ENCODE peak calls at places on chromosomes 13 and 19, in ten cellular contexts. Q, J, W, R, M, Z, K, E, X and G are unnamed samples.

GRCh38 chr13:25977671-25978070 is 74.1 kb downstream of the SHISA2 start:
- DNase-seq in Q (no peak), J (no peak), W (no peak), R (no peak), M (no peak), Z (no peak), K (no peak), E (no peak), X (no peak), G (no peak)

GRCh38 chr19:35719402-35720162 is 1.8 kb downstream of the KMT2B start:
- DNase-seq in Q (no peak), J (no peak), W (no peak), R (no peak), M (no peak), Z (no peak), K (no peak), E (no peak), X (no peak), G (no peak)

GRCh38 chr19:54021932-54022331 is 30.5 kb downstream of the CACNG6 start:
- DNase-seq in Q (no peak), J (no peak), W (no peak), R (no peak), M (no peak), Z (no peak), K (no peak), E (no peak), X (no peak), G (no peak)

GRCh38 chr19:30216453-30216852 is 155.7 kb upstream of the ZNF536 start:
- DNase-seq in Q (no peak), J (no peak), W (no peak), R (no peak), M (no peak), Z (no peak), K (no peak), E (no peak), X (no peak), G (no peak)

GRCh38 chr13:79779761-79780160 is 298.8 kb downstream of the NDFIP2 start:
- DNase-seq in Q (no peak), J (no peak), W (peak), R (peak), M (peak), Z (peak), K (peak), E (no peak), X (peak), G (no peak)

GRCh38 chr19:13876834-13877233 is at the start of gene NANOS3:
- DNase-seq in Q (no peak), J (no peak), W (no peak), R (no peak), M (no peak), Z (no peak), K (no peak), E (no peak), X (no peak), G (no peak)

GRCh38 chr13:37870895-37871550 is 1.5 kb upstream of the TRPC4 start:
- DNase-seq in Q (no peak), J (no peak), W (no peak), R (peak), M (no peak), Z (no peak), K (no peak), E (no peak), X (peak), G (no peak)

GRCh38 chr19:4851551-4852290 is 15.7 kb downstream of the PLIN3 start:
- DNase-seq in Q (peak), J (peak), W (peak), R (peak), M (peak), Z (peak), K (peak), E (peak), X (peak), G (peak)

GRCh38 chr19:17021793-17022590 is 4.6 kb downstream of the CPAMD8 start:
- DNase-seq in Q (peak), J (no peak), W (no peak), R (peak), M (no peak), Z (no peak), K (peak), E (no peak), X (peak), G (no peak)

GRCh38 chr19:5539431-5539833 is 28.3 kb downstream of the TINCR start:
- DNase-seq in Q (no peak), J (no peak), W (no peak), R (no peak), M (no peak), Z (no peak), K (no peak), E (peak), X (no peak), G (peak)

GRCh38 chr13:112756967-112757758 is 67.3 kb downstream of the ATP11A start:
- DNase-seq in Q (no peak), J (no peak), W (no peak), R (no peak), M (no peak), Z (no peak), K (no peak), E (peak), X (no peak), G (no peak)

GRCh38 chr19:48814895-48815294 is 4.1 kb upstream of the BCAT2 start:
- DNase-seq in Q (no peak), J (no peak), W (no peak), R (no peak), M (no peak), Z (no peak), K (no peak), E (no peak), X (no peak), G (no peak)

GRCh38 chr19:48818234-48818823 is 7.5 kb upstream of the BCAT2 start:
- DNase-seq in Q (no peak), J (no peak), W (no peak), R (no peak), M (peak), Z (no peak), K (peak), E (no peak), X (no peak), G (no peak)

GRCh38 chr19:48817585-48818124 is 6.8 kb upstream of the BCAT2 start:
- DNase-seq in Q (no peak), J (no peak), W (no peak), R (no peak), M (no peak), Z (no peak), K (no peak), E (no peak), X (no peak), G (no peak)

GRCh38 chr19:48813123-48813911 is 2.5 kb upstream of the BCAT2 start:
- DNase-seq in Q (no peak), J (no peak), W (no peak), R (no peak), M (no peak), Z (no peak), K (no peak), E (no peak), X (no peak), G (no peak)

DNA sequence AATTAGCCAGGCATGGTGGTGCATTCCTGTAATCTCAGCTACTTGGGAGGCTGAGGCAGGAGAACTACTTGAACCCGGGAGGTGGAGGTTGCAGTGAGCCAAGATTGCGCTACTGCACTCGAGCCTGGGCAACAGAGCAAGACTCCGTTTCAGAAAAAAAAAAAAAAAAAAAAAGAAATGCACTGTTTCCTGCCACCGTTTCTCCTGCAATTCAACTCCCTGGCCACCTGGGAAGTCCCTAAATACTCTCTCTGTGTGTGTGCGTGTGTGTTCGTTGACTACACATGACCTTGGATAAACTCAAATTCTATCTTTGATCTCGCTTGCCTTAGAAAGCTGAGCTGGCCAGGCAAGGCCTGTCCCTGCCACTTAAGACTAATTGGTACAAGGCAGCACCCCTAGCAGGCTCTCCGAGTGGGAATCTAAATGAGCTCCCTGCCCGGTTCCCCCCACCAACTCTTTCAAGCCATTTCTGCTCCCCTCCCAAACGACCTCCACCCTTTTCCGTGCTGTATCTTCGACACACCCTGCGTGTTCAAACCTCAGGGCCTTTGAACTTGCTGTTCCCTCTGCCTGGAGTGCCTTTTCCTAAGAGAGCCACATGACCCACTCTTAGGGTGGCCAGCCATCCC is 5.2 kb upstream of the BCAT2 start:
- DNase-seq in Q (peak), J (no peak), W (no peak), R (peak), M (no peak), Z (no peak), K (no peak), E (no peak), X (no peak), G (no peak)
- TF ChIP-seq CTCF in Q (no peak), J (no peak), W (no peak), R (no peak), M (no peak), Z (no peak), K (no peak), E (no peak), X (no peak), G (no peak)

GRCh38 chr13:78012046-78012445 is 93.4 kb upstream of the EDNRB start:
- DNase-seq in Q (no peak), J (no peak), W (no peak), R (no peak), M (no peak), Z (no peak), K (no peak), E (no peak), X (no peak), G (no peak)
- TF ChIP-seq CTCF in Q (no peak), J (no peak), W (no peak), R (no peak), M (no peak), Z (no peak), K (no peak), E (no peak), X (no peak), G (no peak)

GRCh38 chr19:19214892-19215291 is 3.1 kb downstream of the NCAN start:
- DNase-seq in Q (peak), J (no peak), W (no peak), R (peak), M (no peak), Z (no peak), K (no peak), E (peak), X (peak), G (peak)

GRCh38 chr19:19218911-19219310 is 7.2 kb downstream of the NCAN start:
- DNase-seq in Q (no peak), J (no peak), W (no peak), R (no peak), M (no peak), Z (no peak), K (no peak), E (no peak), X (no peak), G (no peak)

GRCh38 chr19:19215792-19216191 is 4.0 kb downstream of the NCAN start:
- DNase-seq in Q (no peak), J (no peak), W (no peak), R (no peak), M (no peak), Z (no peak), K (no peak), E (no peak), X (no peak), G (no peak)

GRCh38 chr19:19213822-19214558 is 2.2 kb downstream of the NCAN start:
- DNase-seq in Q (no peak), J (no peak), W (no peak), R (no peak), M (no peak), Z (no peak), K (no peak), E (peak), X (no peak), G (no peak)

GRCh38 chr19:19217110-19217509 is 5.4 kb downstream of the NCAN start:
- DNase-seq in Q (no peak), J (no peak), W (no peak), R (peak), M (no peak), Z (no peak), K (no peak), E (no peak), X (peak), G (no peak)
- TF ChIP-seq CTCF in Q (no peak), J (no peak), W (no peak), R (no peak), M (no peak), Z (no peak), K (no peak), E (peak), X (no peak), G (no peak)

DNA sequence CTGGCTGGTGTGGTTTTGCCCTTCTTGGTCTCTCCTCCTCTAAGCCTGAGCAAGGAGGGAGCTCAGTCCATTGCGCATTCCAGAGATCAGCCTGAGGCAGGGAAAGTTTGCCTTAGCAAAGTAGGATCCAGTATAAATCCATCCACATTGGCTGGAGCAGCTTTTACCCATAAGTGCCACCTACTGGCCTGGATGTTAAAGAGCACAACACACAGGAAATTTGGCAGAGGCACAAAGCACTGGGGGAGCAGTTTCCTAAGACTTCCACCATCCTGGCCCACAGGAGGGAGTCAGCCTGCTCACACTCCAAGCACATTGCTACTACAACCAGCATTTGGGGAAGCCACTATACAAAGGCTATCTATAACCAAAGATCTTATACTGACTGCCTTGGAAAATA is 1124.2 kb downstream of the SLITRK1 start:
- DNase-seq in Q (no peak), J (no peak), W (no peak), R (peak), M (no peak), Z (no peak), K (no peak), E (no peak), X (no peak), G (no peak)
- TF ChIP-seq CTCF in Q (no peak), J (no peak), W (no peak), R (peak), M (no peak), Z (no peak), K (no peak), E (peak), X (no peak), G (no peak)

GRCh38 chr19:18845961-18846360 is 14.2 kb downstream of the UPF1 start:
- DNase-seq in Q (no peak), J (no peak), W (no peak), R (no peak), M (no peak), Z (no peak), K (no peak), E (no peak), X (no peak), G (no peak)

GRCh38 chr19:18848860-18849661 is 17.3 kb downstream of the UPF1 start:
- DNase-seq in Q (no peak), J (no peak), W (no peak), R (peak), M (peak), Z (peak), K (peak), E (no peak), X (peak), G (peak)

GRCh38 chr19:18846862-18847515 is 15.2 kb downstream of the UPF1 start:
- DNase-seq in Q (peak), J (peak), W (peak), R (peak), M (peak), Z (peak), K (peak), E (peak), X (peak), G (peak)

GRCh38 chr19:18849838-18850400 is 18.2 kb downstream of the UPF1 start:
- DNase-seq in Q (no peak), J (no peak), W (no peak), R (no peak), M (no peak), Z (no peak), K (no peak), E (no peak), X (peak), G (no peak)

DNA sequence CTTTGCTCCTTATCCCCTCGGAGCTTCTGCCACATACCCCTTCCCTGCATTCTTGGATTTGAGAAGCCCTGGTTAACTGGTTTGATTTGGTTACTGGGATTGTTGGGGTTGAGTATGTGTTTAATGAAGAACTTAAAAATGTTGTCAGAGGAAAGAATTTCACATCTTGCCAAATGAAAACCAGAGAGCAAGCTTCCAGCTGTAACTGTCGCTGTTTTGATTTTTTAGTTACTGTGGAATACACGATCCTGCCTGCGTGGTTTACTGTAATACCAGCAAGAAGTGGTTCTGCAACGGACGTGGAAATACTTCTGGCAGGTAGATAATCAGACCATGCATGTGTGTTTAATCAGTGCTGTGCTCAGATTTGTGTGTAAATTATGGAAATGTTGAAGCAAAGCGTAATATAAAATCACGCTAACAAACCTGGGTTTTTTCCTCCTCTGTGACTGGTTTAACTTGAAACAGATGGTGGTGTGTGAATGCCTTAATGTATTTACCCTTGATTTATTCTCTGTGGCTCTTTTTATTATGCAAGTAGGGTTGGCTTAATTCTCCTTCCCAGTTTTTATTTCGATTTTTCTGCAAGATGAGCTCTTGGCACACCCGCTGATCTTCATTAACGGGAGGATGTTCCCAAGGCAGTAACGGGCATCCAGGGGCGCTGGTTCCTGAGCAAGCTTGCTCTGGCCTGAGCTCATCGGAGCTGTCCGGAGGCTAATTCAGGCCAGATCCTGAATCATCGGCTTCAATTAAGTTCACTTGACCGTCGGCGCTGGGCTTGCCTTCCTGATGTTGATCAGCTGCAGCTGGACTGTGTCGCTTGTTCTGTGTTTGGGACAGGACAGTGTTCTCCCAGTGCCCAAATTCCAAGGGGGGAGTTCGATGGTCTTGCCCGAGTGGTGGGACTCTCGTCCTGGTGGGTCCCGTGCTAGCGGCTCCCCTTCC is 16.0 kb downstream of the UPF1 start:
- DNase-seq in Q (no peak), J (no peak), W (no peak), R (no peak), M (no peak), Z (peak), K (no peak), E (no peak), X (peak), G (no peak)
- TF ChIP-seq CTCF in Q (no peak), J (no peak), W (no peak), R (no peak), M (no peak), Z (no peak), K (no peak), E (no peak), X (no peak), G (peak)

GRCh38 chr19:45146716-45147337 is 14.0 kb downstream of the NKPD1 start:
- DNase-seq in Q (no peak), J (no peak), W (no peak), R (no peak), M (no peak), Z (no peak), K (no peak), E (no peak), X (no peak), G (no peak)

GRCh38 chr19:45149129-45149528 is 11.7 kb downstream of the NKPD1 start:
- DNase-seq in Q (no peak), J (no peak), W (no peak), R (no peak), M (no peak), Z (no peak), K (no peak), E (no peak), X (no peak), G (no peak)

GRCh38 chr19:45146251-45146650 is 14.5 kb downstream of the NKPD1 start:
- DNase-seq in Q (no peak), J (no peak), W (no peak), R (no peak), M (no peak), Z (no peak), K (no peak), E (no peak), X (no peak), G (no peak)

GRCh38 chr19:45150180-45150579 is 10.6 kb downstream of the NKPD1 start:
- DNase-seq in Q (no peak), J (no peak), W (no peak), R (no peak), M (no peak), Z (no peak), K (no peak), E (no peak), X (no peak), G (no peak)

GRCh38 chr19:45147835-45148676 is 12.7 kb downstream of the NKPD1 start:
- DNase-seq in Q (no peak), J (no peak), W (no peak), R (no peak), M (no peak), Z (no peak), K (no peak), E (no peak), X (no peak), G (no peak)
- TF ChIP-seq CTCF in Q (no peak), J (no peak), W (no peak), R (no peak), M (no peak), Z (no peak), K (no peak), E (no peak), X (no peak), G (no peak)

GRCh38 chr19:40758491-40758890 is 7.5 kb downstream of the SNRPA start:
- DNase-seq in Q (no peak), J (no peak), W (no peak), R (no peak), M (no peak), Z (no peak), K (no peak), E (no peak), X (no peak), G (no peak)

GRCh38 chr19:40756502-40757110 is 5.6 kb downstream of the SNRPA start:
- DNase-seq in Q (no peak), J (no peak), W (no peak), R (no peak), M (no peak), Z (no peak), K (no peak), E (no peak), X (no peak), G (no peak)

GRCh38 chr19:40751065-40751923 is at the start of gene SNRPA:
- DNase-seq in Q (peak), J (peak), W (peak), R (peak), M (peak), Z (peak), K (peak), E (peak), X (peak), G (peak)

GRCh38 chr19:40755248-40755624 is 4.2 kb downstream of the SNRPA start:
- DNase-seq in Q (no peak), J (no peak), W (no peak), R (no peak), M (no peak), Z (no peak), K (no peak), E (no peak), X (no peak), G (no peak)

GRCh38 chr19:40754611-40755247 is 3.7 kb downstream of the SNRPA start:
- DNase-seq in Q (peak), J (no peak), W (no peak), R (peak), M (peak), Z (no peak), K (no peak), E (no peak), X (peak), G (no peak)
- TF ChIP-seq CTCF in Q (no peak), J (no peak), W (no peak), R (no peak), M (no peak), Z (no peak), K (no peak), E (no peak), X (no peak), G (no peak)